ENCODE peak calls at places on chromosome 12, in nine cellular contexts. One of them, this sample, is unnamed.

GRCh38 chr12:132176358-132176919 is 32.2 kb downstream of the NOC4L start:
- DNase-seq in heart left ventricle: no peak
- DNase-seq in CD14-positive monocyte: no peak
- DNase-seq in brain microvascular endothelial cell: no peak
- DNase-seq in glutamatergic neuron: no peak
- DNase-seq in uterus: no peak
- DNase-seq in H9: no peak
- DNase-seq in PC-3: no peak
- DNase-seq in AG09319: no peak
- DNase-seq in this sample: no peak

GRCh38 chr12:116880817-116881324 is 370 bp downstream of the HRK start:
- DNase-seq in heart left ventricle: peak; percentile 55
- DNase-seq in CD14-positive monocyte: no peak
- DNase-seq in brain microvascular endothelial cell: no peak
- DNase-seq in glutamatergic neuron: peak; percentile 70
- DNase-seq in uterus: no peak
- DNase-seq in H9: peak; percentile 81
- DNase-seq in PC-3: peak; percentile 72
- DNase-seq in AG09319: no peak
- DNase-seq in this sample: peak; percentile 30

GRCh38 chr12:49912345-49912744 is 8.6 kb upstream of the FAIM2 start:
- DNase-seq in heart left ventricle: peak; percentile 72
- DNase-seq in CD14-positive monocyte: no peak
- DNase-seq in brain microvascular endothelial cell: no peak
- DNase-seq in glutamatergic neuron: no peak
- DNase-seq in uterus: peak; percentile 34
- DNase-seq in H9: peak; percentile 33
- DNase-seq in PC-3: no peak
- DNase-seq in AG09319: no peak
- DNase-seq in this sample: no peak

GRCh38 chr12:50365709-50366406 is 30.6 kb downstream of the FAM186A start:
- DNase-seq in heart left ventricle: no peak
- DNase-seq in CD14-positive monocyte: no peak
- DNase-seq in brain microvascular endothelial cell: no peak
- DNase-seq in glutamatergic neuron: no peak
- DNase-seq in uterus: no peak
- DNase-seq in H9: no peak
- DNase-seq in PC-3: no peak
- DNase-seq in AG09319: no peak
- DNase-seq in this sample: no peak

GRCh38 chr12:119372540-119372939 is 38.0 kb downstream of the CCDC60 start:
- DNase-seq in heart left ventricle: peak; percentile 76
- DNase-seq in CD14-positive monocyte: no peak
- DNase-seq in brain microvascular endothelial cell: no peak
- DNase-seq in glutamatergic neuron: no peak
- DNase-seq in uterus: no peak
- DNase-seq in H9: no peak
- DNase-seq in PC-3: no peak
- DNase-seq in AG09319: no peak
- DNase-seq in this sample: no peak

GRCh38 chr12:2856901-2857495 is at the start of gene TEX52:
- DNase-seq in heart left ventricle: no peak
- DNase-seq in CD14-positive monocyte: no peak
- DNase-seq in brain microvascular endothelial cell: no peak
- DNase-seq in glutamatergic neuron: no peak
- DNase-seq in uterus: no peak
- DNase-seq in H9: peak; percentile 86
- DNase-seq in PC-3: no peak
- DNase-seq in AG09319: no peak
- DNase-seq in this sample: no peak

GRCh38 chr12:85823436-85824179 is 12.6 kb downstream of the RASSF9 start:
- DNase-seq in heart left ventricle: no peak
- DNase-seq in CD14-positive monocyte: no peak
- DNase-seq in brain microvascular endothelial cell: peak; percentile 84
- DNase-seq in glutamatergic neuron: no peak
- DNase-seq in uterus: no peak
- DNase-seq in H9: no peak
- DNase-seq in PC-3: peak; percentile 72
- DNase-seq in AG09319: no peak
- DNase-seq in this sample: no peak

GRCh38 chr12:1760566-1761382 is 59.6 kb upstream of the LRTM2 start:
- DNase-seq in heart left ventricle: no peak
- DNase-seq in CD14-positive monocyte: no peak
- DNase-seq in brain microvascular endothelial cell: peak; percentile 3
- DNase-seq in glutamatergic neuron: no peak
- DNase-seq in uterus: no peak
- DNase-seq in H9: no peak
- DNase-seq in PC-3: no peak
- DNase-seq in AG09319: no peak
- DNase-seq in this sample: no peak

GRCh38 chr12:92737855-92738850 is 35.4 kb downstream of the PLEKHG7 start:
- DNase-seq in heart left ventricle: no peak
- DNase-seq in CD14-positive monocyte: no peak
- DNase-seq in brain microvascular endothelial cell: no peak
- DNase-seq in glutamatergic neuron: no peak
- DNase-seq in uterus: no peak
- DNase-seq in H9: no peak
- DNase-seq in PC-3: no peak
- DNase-seq in AG09319: no peak
- DNase-seq in this sample: no peak

GRCh38 chr12:58819345-58819744 is 101.0 kb downstream of the LRIG3 start:
- DNase-seq in heart left ventricle: no peak
- DNase-seq in CD14-positive monocyte: no peak
- DNase-seq in brain microvascular endothelial cell: no peak
- DNase-seq in glutamatergic neuron: peak; percentile 21
- DNase-seq in uterus: no peak
- DNase-seq in H9: peak; percentile 38
- DNase-seq in PC-3: no peak
- DNase-seq in AG09319: no peak
- DNase-seq in this sample: no peak

GRCh38 chr12:106110626-106111300 is 28.0 kb downstream of the NUAK1 start:
- DNase-seq in heart left ventricle: no peak
- DNase-seq in CD14-positive monocyte: no peak
- DNase-seq in brain microvascular endothelial cell: no peak
- DNase-seq in glutamatergic neuron: no peak
- DNase-seq in uterus: no peak
- DNase-seq in H9: no peak
- DNase-seq in PC-3: no peak
- DNase-seq in AG09319: no peak
- DNase-seq in this sample: no peak

DNA sequence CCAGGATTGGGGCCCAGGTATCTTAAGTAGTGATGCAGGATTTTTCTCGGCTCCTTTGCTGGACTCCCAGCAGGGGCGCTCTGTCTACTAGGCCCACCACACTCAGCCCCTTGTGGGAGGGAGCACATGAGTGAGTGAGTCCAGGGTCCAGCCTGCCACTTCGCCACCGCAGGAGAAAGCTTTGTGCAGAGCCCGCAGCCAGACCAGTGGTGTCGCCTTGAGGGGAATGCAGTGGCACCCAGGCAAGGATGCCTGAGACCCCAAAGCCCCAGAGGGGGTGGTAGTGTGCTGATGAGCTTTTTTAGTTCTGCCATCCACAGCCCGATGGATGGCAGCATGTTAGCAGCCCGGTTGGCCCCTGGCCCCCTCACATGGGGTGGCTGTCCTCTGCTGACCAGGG is 5.4 kb upstream of the MRPS35 start:
- DNase-seq in heart left ventricle: no peak
- DNase-seq in CD14-positive monocyte: no peak
- DNase-seq in brain microvascular endothelial cell: no peak
- DNase-seq in glutamatergic neuron: peak; percentile 20
- DNase-seq in uterus: no peak
- DNase-seq in H9: peak; percentile 82
- DNase-seq in PC-3: no peak
- DNase-seq in AG09319: no peak
- DNase-seq in this sample: no peak
- TF ChIP-seq CTCF in heart left ventricle: no peak
- TF ChIP-seq CTCF in CD14-positive monocyte: no peak
- TF ChIP-seq CTCF in brain microvascular endothelial cell: no peak
- TF ChIP-seq CTCF in glutamatergic neuron: no peak
- TF ChIP-seq CTCF in uterus: no peak
- TF ChIP-seq CTCF in H9: peak; percentile 55
- TF ChIP-seq CTCF in PC-3: peak; percentile 14
- TF ChIP-seq CTCF in AG09319: no peak
- TF ChIP-seq CTCF in this sample: peak; percentile 17

GRCh38 chr12:55072093-55072492 is 52.3 kb downstream of the NEUROD4 start:
- DNase-seq in heart left ventricle: peak; percentile 66
- DNase-seq in CD14-positive monocyte: peak; percentile 73
- DNase-seq in brain microvascular endothelial cell: no peak
- DNase-seq in glutamatergic neuron: peak; percentile 78
- DNase-seq in uterus: no peak
- DNase-seq in H9: peak; percentile 88
- DNase-seq in PC-3: peak; percentile 71
- DNase-seq in AG09319: no peak
- DNase-seq in this sample: no peak

GRCh38 chr12:55063291-55063690 is 43.5 kb downstream of the NEUROD4 start:
- DNase-seq in heart left ventricle: no peak
- DNase-seq in CD14-positive monocyte: no peak
- DNase-seq in brain microvascular endothelial cell: no peak
- DNase-seq in glutamatergic neuron: peak; percentile 35
- DNase-seq in uterus: no peak
- DNase-seq in H9: no peak
- DNase-seq in PC-3: no peak
- DNase-seq in AG09319: no peak
- DNase-seq in this sample: no peak

GRCh38 chr12:55067701-55068100 is 47.9 kb downstream of the NEUROD4 start:
- DNase-seq in heart left ventricle: no peak
- DNase-seq in CD14-positive monocyte: no peak
- DNase-seq in brain microvascular endothelial cell: no peak
- DNase-seq in glutamatergic neuron: peak; percentile 79
- DNase-seq in uterus: no peak
- DNase-seq in H9: no peak
- DNase-seq in PC-3: no peak
- DNase-seq in AG09319: no peak
- DNase-seq in this sample: no peak

GRCh38 chr12:55073043-55074022 is 52.9 kb upstream of the OR9K2 start:
- DNase-seq in heart left ventricle: peak; percentile 67
- DNase-seq in CD14-positive monocyte: peak; percentile 68
- DNase-seq in brain microvascular endothelial cell: peak; percentile 57
- DNase-seq in glutamatergic neuron: peak; percentile 82
- DNase-seq in uterus: peak; percentile 50
- DNase-seq in H9: peak; percentile 74
- DNase-seq in PC-3: peak; percentile 81
- DNase-seq in AG09319: peak; percentile 37
- DNase-seq in this sample: peak; percentile 81

DNA sequence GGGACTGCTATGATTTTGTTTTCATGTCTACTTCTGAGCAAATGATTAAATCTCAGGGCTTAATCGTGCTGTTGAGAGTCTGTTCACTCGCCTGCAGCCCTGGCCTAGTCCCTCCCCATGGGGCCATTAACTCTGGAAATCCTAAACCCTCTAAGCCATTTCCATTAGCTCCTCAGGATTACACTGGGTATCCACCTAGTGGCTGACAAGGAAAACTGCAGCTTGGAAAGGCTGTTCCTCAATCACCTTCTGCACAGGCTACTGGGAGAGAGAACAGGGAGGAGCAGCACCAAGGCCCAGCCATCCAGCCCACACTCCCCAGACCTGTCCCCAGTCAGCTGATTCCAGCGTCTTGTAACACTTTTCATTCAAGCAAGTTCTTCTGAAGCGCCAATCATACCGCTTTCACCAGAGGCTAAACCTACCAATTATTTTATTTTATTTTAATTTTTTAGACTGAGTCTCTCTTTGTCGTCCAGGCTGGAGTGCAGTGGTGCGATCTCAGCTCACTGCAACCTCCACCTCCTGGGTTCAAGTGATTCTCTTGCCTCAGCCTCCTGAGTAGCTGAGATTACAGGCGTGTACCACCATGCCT is 48.7 kb downstream of the NEUROD4 start:
- DNase-seq in heart left ventricle: no peak
- DNase-seq in CD14-positive monocyte: peak; percentile 53
- DNase-seq in brain microvascular endothelial cell: peak; percentile 48
- DNase-seq in glutamatergic neuron: peak; percentile 58
- DNase-seq in uterus: no peak
- DNase-seq in H9: peak; percentile 87
- DNase-seq in PC-3: peak; percentile 76
- DNase-seq in AG09319: peak; percentile 11
- DNase-seq in this sample: peak; percentile 29
- TF ChIP-seq CTCF in heart left ventricle: peak; percentile 72
- TF ChIP-seq CTCF in CD14-positive monocyte: peak; percentile 94
- TF ChIP-seq CTCF in brain microvascular endothelial cell: peak; percentile 84
- TF ChIP-seq CTCF in glutamatergic neuron: peak; percentile 92
- TF ChIP-seq CTCF in uterus: peak; percentile 15
- TF ChIP-seq CTCF in H9: peak; percentile 84
- TF ChIP-seq CTCF in PC-3: peak; percentile 77
- TF ChIP-seq CTCF in AG09319: peak; percentile 79
- TF ChIP-seq CTCF in this sample: peak; percentile 74

DNA sequence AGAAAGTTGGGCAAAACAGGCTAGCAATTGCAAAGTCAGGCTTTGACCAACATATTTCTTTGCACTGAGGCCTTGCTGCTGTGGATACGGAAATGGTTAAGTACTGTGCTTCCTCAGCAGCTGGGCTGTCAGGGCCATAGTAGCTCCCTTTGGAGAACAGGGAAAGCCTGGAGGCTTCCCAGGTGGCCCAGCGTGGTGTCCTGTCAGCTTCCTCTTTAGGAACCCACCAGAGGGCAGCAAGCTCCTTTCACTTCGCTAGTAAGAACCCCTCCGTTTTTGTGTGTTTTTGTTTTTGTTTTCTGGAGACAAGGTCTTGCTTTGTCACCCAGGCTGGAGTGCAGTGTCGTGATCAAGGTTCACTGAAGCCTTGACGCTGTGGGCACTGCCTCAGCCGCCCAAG is 1.7 kb upstream of the CFAP251 start:
- DNase-seq in heart left ventricle: no peak
- DNase-seq in CD14-positive monocyte: no peak
- DNase-seq in brain microvascular endothelial cell: no peak
- DNase-seq in glutamatergic neuron: peak; percentile 57
- DNase-seq in uterus: peak; percentile 41
- DNase-seq in H9: peak; percentile 82
- DNase-seq in PC-3: peak; percentile 46
- DNase-seq in AG09319: no peak
- DNase-seq in this sample: peak; percentile 19
- TF ChIP-seq CTCF in heart left ventricle: peak; percentile 41
- TF ChIP-seq CTCF in CD14-positive monocyte: peak; percentile 15
- TF ChIP-seq CTCF in brain microvascular endothelial cell: no peak
- TF ChIP-seq CTCF in glutamatergic neuron: peak; percentile 25
- TF ChIP-seq CTCF in uterus: no peak
- TF ChIP-seq CTCF in H9: peak; percentile 67
- TF ChIP-seq CTCF in PC-3: peak; percentile 52
- TF ChIP-seq CTCF in AG09319: peak; percentile 27
- TF ChIP-seq CTCF in this sample: peak; percentile 41

GRCh38 chr12:103833891-103834290 is 7.1 kb downstream of the NT5DC3 start:
- DNase-seq in heart left ventricle: no peak
- DNase-seq in CD14-positive monocyte: no peak
- DNase-seq in brain microvascular endothelial cell: no peak
- DNase-seq in glutamatergic neuron: no peak
- DNase-seq in uterus: no peak
- DNase-seq in H9: peak; percentile 44
- DNase-seq in PC-3: no peak
- DNase-seq in AG09319: no peak
- DNase-seq in this sample: no peak
- TF ChIP-seq CTCF in heart left ventricle: no peak
- TF ChIP-seq CTCF in CD14-positive monocyte: no peak
- TF ChIP-seq CTCF in brain microvascular endothelial cell: peak; percentile 33
- TF ChIP-seq CTCF in glutamatergic neuron: no peak
- TF ChIP-seq CTCF in uterus: no peak
- TF ChIP-seq CTCF in H9: peak; percentile 42
- TF ChIP-seq CTCF in PC-3: peak; percentile 46
- TF ChIP-seq CTCF in AG09319: no peak
- TF ChIP-seq CTCF in this sample: no peak